ENCODE peak calls at places on chromosome 22, in ten cellular contexts. X is ovary, Z is H9, J is neural progenitor cell, P is cardiac muscle cell, L is left ventricle myocardium inferior, U is mammary epithelial cell, C is dorsolateral prefrontal cortex, F is HCT116, H is endodermal cell. T is an unnamed sample.

GRCh38 chr22:37192741-37193140 is 4.7 kb upstream of the C1QTNF6 start:
- DNase-seq in U (no peak), J (no peak), Z (no peak), L (no peak), C (no peak), P (no peak), F (no peak), H (no peak), X (no peak), T (no peak)

GRCh38 chr22:28582806-28583205 is 96.8 kb downstream of the TTC28 start:
- DNase-seq in C (no peak), U (peak), X (no peak), H (no peak), J (no peak), L (no peak), P (peak), F (no peak), Z (no peak), T (no peak)

GRCh38 chr22:47107431-47107830 is 345.0 kb downstream of the TBC1D22A start:
- DNase-seq in P (peak), C (no peak), U (peak), H (no peak), J (no peak), Z (no peak), L (no peak), X (no peak), F (peak), T (peak)

GRCh38 chr22:37775785-37776638 is 31.7 kb upstream of the GCAT start:
- DNase-seq in U (peak), L (no peak), Z (no peak), P (no peak), F (no peak), X (no peak), H (no peak), J (no peak), C (no peak), T (peak)

GRCh38 chr22:19844423-19845368 is 10.0 kb downstream of the GNB1L start:
- DNase-seq in U (no peak), X (no peak), P (peak), F (no peak), H (peak), C (no peak), J (no peak), L (peak), Z (no peak), T (no peak)

GRCh38 chr22:41286639-41287091 is 678 bp upstream of the RANGAP1 start:
- DNase-seq in H (no peak), Z (no peak), U (no peak), F (no peak), L (no peak), X (no peak), P (peak), C (no peak), J (no peak), T (no peak)

GRCh38 chr22:46697811-46698515 is 40.1 kb downstream of the CERK start:
- DNase-seq in U (no peak), F (no peak), P (no peak), X (no peak), L (no peak), J (no peak), C (no peak), H (no peak), Z (no peak), T (no peak)

GRCh38 chr22:34475886-34476285 is 555.6 kb upstream of the LARGE1 start:
- DNase-seq in U (no peak), X (no peak), C (peak), L (no peak), H (no peak), P (no peak), J (no peak), Z (no peak), F (no peak), T (no peak)

GRCh38 chr22:48431536-48432315 is 1395.9 kb downstream of the BRD1 start:
- DNase-seq in C (no peak), Z (no peak), L (no peak), P (no peak), X (no peak), F (no peak), U (no peak), H (no peak), J (no peak), T (no peak)

GRCh38 chr22:24117942-24118341 is 63.3 kb upstream of the SUSD2 start:
- DNase-seq in P (no peak), X (no peak), F (no peak), J (peak), U (no peak), L (no peak), Z (peak), C (no peak), H (peak), T (no peak)

GRCh38 chr22:33605201-33605600 is 315.1 kb downstream of the LARGE1 start:
- DNase-seq in P (no peak), Z (no peak), F (no peak), C (no peak), H (no peak), J (no peak), X (no peak), U (no peak), L (no peak), T (no peak)

GRCh38 chr22:50303848-50304527 is 3.5 kb downstream of the PLXNB2 start:
- DNase-seq in X (peak), U (peak), C (peak), J (peak), Z (peak), L (no peak), F (no peak), P (no peak), H (peak), T (no peak)

GRCh38 chr22:42301072-42301741 is 30.8 kb upstream of the TCF20 start:
- DNase-seq in F (no peak), X (no peak), L (no peak), P (no peak), U (no peak), H (no peak), Z (no peak), C (no peak), J (no peak), T (no peak)

GRCh38 chr22:40088818-40089217 is 88.9 kb upstream of the TNRC6B start:
- DNase-seq in X (no peak), U (no peak), H (no peak), J (no peak), Z (no peak), L (no peak), F (no peak), P (no peak), C (no peak), T (no peak)

GRCh38 chr22:31912402-31912733 is 32.0 kb upstream of the YWHAH start:
- DNase-seq in Z (no peak), L (no peak), U (no peak), P (peak), H (no peak), J (no peak), F (no peak), C (no peak), X (no peak), T (no peak)

GRCh38 chr22:29214232-29214631 is 8.5 kb downstream of the EMID1 start:
- DNase-seq in U (no peak), H (peak), X (no peak), J (no peak), L (no peak), C (no peak), Z (no peak), P (no peak), F (no peak), T (no peak)

GRCh38 chr22:42768385-42769035 is 47.8 kb upstream of the A4GALT start:
- DNase-seq in H (no peak), P (no peak), Z (no peak), L (no peak), J (peak), X (no peak), U (peak), C (no peak), F (no peak), T (no peak)

GRCh38 chr22:25153961-25154685 is 45.5 kb upstream of the CRYBB3 start:
- DNase-seq in Z (no peak), L (peak), H (peak), P (peak), X (no peak), U (peak), C (no peak), F (no peak), J (peak), T (peak)

GRCh38 chr22:47397673-47398072 is 635.2 kb downstream of the TBC1D22A start:
- DNase-seq in C (no peak), H (no peak), J (no peak), U (no peak), F (no peak), X (no peak), L (no peak), P (no peak), Z (no peak), T (no peak)

GRCh38 chr22:31289335-31289734 is 3.0 kb downstream of the PIK3IP1 start:
- DNase-seq in F (no peak), J (no peak), C (no peak), Z (no peak), L (no peak), U (no peak), H (no peak), X (peak), P (no peak), T (no peak)

GRCh38 chr22:49656291-49656851 is 171.3 kb downstream of the BRD1 start:
- DNase-seq in F (no peak), U (no peak), X (no peak), C (no peak), J (no peak), P (no peak), Z (no peak), L (no peak), H (no peak), T (no peak)

GRCh38 chr22:19375435-19375834 is 56.1 kb downstream of the HIRA start:
- DNase-seq in P (no peak), U (no peak), L (no peak), C (no peak), J (no peak), H (no peak), F (no peak), Z (no peak), X (no peak), T (no peak)

GRCh38 chr22:47474464-47474863 is 712.0 kb downstream of the TBC1D22A start:
- DNase-seq in F (no peak), H (no peak), X (no peak), L (no peak), C (no peak), J (no peak), P (no peak), Z (no peak), U (no peak), T (no peak)

GRCh38 chr22:23054531-23055257 is 15.6 kb upstream of the GNAZ start:
- DNase-seq in L (no peak), C (no peak), J (no peak), U (no peak), H (peak), X (no peak), F (no peak), P (no peak), Z (peak), T (no peak)

GRCh38 chr22:37126383-37126782 is 16.9 kb upstream of the TMPRSS6 start:
- DNase-seq in P (no peak), F (peak), U (no peak), H (peak), X (no peak), C (no peak), L (no peak), J (peak), Z (peak), T (no peak)

GRCh38 chr22:24512043-24512442 is 16.9 kb downstream of the UPB1 start:
- DNase-seq in C (no peak), U (no peak), P (no peak), X (no peak), J (no peak), H (peak), F (no peak), L (no peak), Z (no peak), T (no peak)

GRCh38 chr22:31647516-31647915 is 14.5 kb downstream of the PISD start:
- DNase-seq in J (no peak), Z (no peak), U (peak), F (no peak), L (no peak), H (no peak), C (no peak), P (peak), X (no peak), T (no peak)

GRCh38 chr22:30187726-30188407 is 58.7 kb downstream of the LIF start:
- DNase-seq in X (no peak), U (no peak), F (no peak), J (no peak), P (peak), Z (no peak), C (no peak), H (no peak), L (no peak), T (no peak)

GRCh38 chr22:22578702-22579424 is 19.8 kb upstream of the PRAME start:
- DNase-seq in L (peak), X (no peak), F (no peak), Z (no peak), P (peak), C (no peak), H (no peak), J (no peak), U (no peak), T (peak)

GRCh38 chr22:48287031-48287430 is 1524.6 kb downstream of the TBC1D22A start:
- DNase-seq in F (no peak), X (no peak), L (no peak), C (no peak), U (no peak), H (peak), P (no peak), J (no peak), Z (no peak), T (no peak)

GRCh38 chr22:30267382-30268302 is 991 bp upstream of the OSM start:
- DNase-seq in P (no peak), U (no peak), X (no peak), J (no peak), C (no peak), L (no peak), F (no peak), H (no peak), Z (no peak), T (no peak)

GRCh38 chr22:19984201-19984753 is 32.3 kb downstream of the ARVCF start:
- DNase-seq in H (no peak), U (peak), C (peak), Z (no peak), X (no peak), L (peak), J (no peak), P (no peak), F (peak), T (peak)

GRCh38 chr22:49787861-49788260 is 39.8 kb downstream of the BRD1 start:
- DNase-seq in L (no peak), X (no peak), C (no peak), H (no peak), P (no peak), U (no peak), Z (no peak), J (no peak), F (no peak), T (no peak)

GRCh38 chr22:49328630-49329405 is 498.9 kb downstream of the BRD1 start:
- DNase-seq in C (no peak), L (no peak), U (no peak), F (no peak), X (no peak), P (no peak), J (no peak), H (peak), Z (no peak), T (no peak)

GRCh38 chr22:49935561-49935960 is 17.1 kb downstream of the CRELD2 start:
- DNase-seq in U (no peak), P (peak), H (no peak), Z (no peak), F (no peak), L (no peak), J (no peak), X (no peak), C (no peak), T (no peak)

GRCh38 chr22:28142361-28142801 is 223.3 kb upstream of the PITPNB start:
- DNase-seq in Z (no peak), J (peak), C (no peak), F (no peak), L (no peak), P (peak), X (no peak), H (no peak), U (peak), T (peak)

GRCh38 chr22:30325065-30325720 is 1.5 kb downstream of the TBC1D10A start:
- DNase-seq in L (no peak), Z (no peak), J (peak), U (peak), F (no peak), X (peak), P (peak), C (no peak), H (peak), T (peak)

GRCh38 chr22:35684270-35684700 is 33.4 kb upstream of the APOL5 start:
- DNase-seq in P (peak), F (no peak), Z (peak), L (no peak), H (peak), J (peak), C (peak), U (no peak), X (no peak), T (no peak)
- TF ChIP-seq CTCF in P (peak), F (peak), Z (peak), L (peak), H (peak), J (peak), C (peak), U (no peak), X (no peak), T (no peak)

DNA sequence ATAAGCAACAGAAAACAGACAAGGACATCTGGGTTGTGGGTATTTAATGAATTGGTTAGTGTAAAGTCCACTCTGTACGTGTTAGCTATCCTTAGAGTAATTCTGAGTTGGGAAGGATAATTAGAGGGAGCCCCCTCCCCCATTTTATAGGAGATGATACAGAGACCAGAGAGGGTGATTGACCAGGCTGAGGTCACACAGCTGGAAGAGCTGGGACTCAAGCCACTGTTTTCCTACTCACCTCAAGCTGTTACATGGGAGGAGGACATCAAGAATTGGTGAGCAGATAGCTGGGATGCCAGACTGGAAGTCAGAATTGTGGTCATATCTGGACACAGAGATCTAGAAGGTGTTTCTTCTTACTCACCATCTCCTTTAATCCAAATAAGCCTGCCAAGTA is 8.7 kb upstream of the NPTXR start:
- DNase-seq in L (no peak), J (no peak), X (no peak), H (no peak), F (no peak), U (no peak), C (no peak), P (no peak), Z (no peak), T (no peak)
- H3K27ac ChIP-seq in L (no peak), J (peak), X (no peak), H (no peak), F (no peak), U (no peak), C (no peak), P (no peak), Z (no peak), T (no peak)

GRCh38 chr22:18063311-18063710 is 14.5 kb upstream of the PEX26 start:
- DNase-seq in U (peak), C (no peak), Z (no peak), H (no peak), L (no peak), X (no peak), P (no peak), F (no peak), J (no peak), T (no peak)
- TF ChIP-seq CTCF in U (no peak), C (no peak), Z (no peak), H (no peak), L (no peak), X (no peak), P (no peak), F (no peak), J (no peak), T (no peak)

GRCh38 chr22:45535400-45535799 is 32.7 kb downstream of the FBLN1 start:
- DNase-seq in H (no peak), C (no peak), Z (no peak), F (no peak), P (no peak), L (no peak), U (no peak), J (no peak), X (no peak), T (no peak)

GRCh38 chr22:45531441-45531840 is 28.8 kb downstream of the FBLN1 start:
- DNase-seq in C (no peak), U (peak), L (no peak), J (no peak), F (no peak), X (no peak), H (no peak), P (no peak), Z (no peak), T (no peak)

GRCh38 chr22:45531944-45532631 is 29.4 kb downstream of the FBLN1 start:
- DNase-seq in C (no peak), L (no peak), H (no peak), J (no peak), P (no peak), Z (no peak), F (no peak), X (no peak), U (peak), T (peak)

GRCh38 chr22:45533731-45534130 is 31.0 kb downstream of the FBLN1 start:
- DNase-seq in P (no peak), F (no peak), J (no peak), C (no peak), L (no peak), Z (no peak), H (no peak), U (no peak), X (no peak), T (no peak)

DNA sequence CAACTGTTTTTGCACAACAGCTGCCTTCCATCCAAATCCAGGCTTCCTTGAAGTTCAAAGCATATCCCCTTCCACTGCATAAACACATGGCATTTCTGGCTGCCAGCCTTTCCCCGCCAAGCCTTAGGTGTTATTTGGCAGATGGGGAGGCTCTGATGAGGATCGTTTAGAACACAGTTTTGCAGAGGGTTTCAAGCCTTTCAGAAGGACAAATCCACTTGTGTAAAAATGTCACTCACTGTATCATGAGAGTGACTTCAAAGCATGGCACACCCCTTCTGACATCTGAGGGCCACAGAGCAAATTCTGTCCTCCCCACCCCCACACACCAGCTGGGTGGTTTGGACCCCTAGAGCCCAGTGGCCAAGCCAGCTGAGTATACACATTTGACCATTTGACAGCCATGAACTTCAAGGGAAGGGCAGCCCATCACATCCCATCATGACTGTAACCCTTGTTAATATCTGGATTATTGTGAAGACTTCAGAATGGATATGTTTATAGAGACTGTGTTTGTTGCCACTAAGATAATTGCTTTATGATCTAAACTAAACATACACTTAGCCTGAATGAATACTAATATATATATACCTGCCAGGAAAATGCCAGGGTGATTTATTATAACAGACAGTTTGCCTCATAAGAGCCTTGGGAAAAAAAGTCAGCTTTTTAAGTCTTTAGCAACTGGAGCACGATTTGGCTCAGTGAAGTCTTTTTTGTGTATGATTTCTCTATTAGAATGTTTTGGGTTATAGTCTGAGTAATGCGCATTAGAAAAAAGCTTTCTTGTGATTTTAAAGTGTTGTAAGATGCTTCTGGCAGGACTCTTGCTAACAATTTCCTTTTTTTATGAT is 31.9 kb downstream of the FBLN1 start:
- DNase-seq in H (no peak), P (peak), Z (no peak), F (no peak), L (no peak), J (no peak), C (no peak), U (no peak), X (peak), T (no peak)
- H3K27ac ChIP-seq in H (no peak), P (no peak), Z (no peak), F (no peak), L (no peak), J (no peak), C (no peak), U (no peak), X (no peak), T (peak)